ENCODE peak calls at places on chromosome 3, in four cellular contexts. O is ovary, G is SJSA1, U is GM12878. M is an unnamed sample.

GRCh38 chr3:65233561-65233960 is 545.8 kb upstream of the ADAMTS9 start:
- DNase-seq in O (no peak), G (no peak), U (no peak), M (no peak)

GRCh38 chr3:131260525-131260924 is 121.0 kb upstream of the NUDT16 start:
- DNase-seq in O (no peak), G (no peak), U (no peak), M (no peak)

GRCh38 chr3:53666026-53666425 is 171.6 kb downstream of the CACNA1D start:
- DNase-seq in O (no peak), G (no peak), U (no peak), M (no peak)

GRCh38 chr3:81689617-81690016 is 71.8 kb downstream of the GBE1 start:
- DNase-seq in O (no peak), G (no peak), U (no peak), M (no peak)

GRCh38 chr3:56189486-56189985 is 278.7 kb downstream of the ERC2 start:
- DNase-seq in O (no peak), G (no peak), U (no peak), M (no peak)

GRCh38 chr3:183653209-183654064 is 18.0 kb downstream of the KLHL24 start:
- DNase-seq in O (no peak), G (no peak), U (no peak), M (no peak)

GRCh38 chr3:25171118-25171912 is 256.7 kb upstream of the RARB start:
- DNase-seq in O (no peak), G (no peak), U (no peak), M (no peak)

GRCh38 chr3:189787622-189788021 is 156.4 kb downstream of the TP63 start:
- DNase-seq in O (no peak), G (no peak), U (no peak), M (no peak)

GRCh38 chr3:40057077-40057476 is 247.7 kb downstream of the MYRIP start:
- DNase-seq in O (no peak), G (no peak), U (no peak), M (no peak)

DNA sequence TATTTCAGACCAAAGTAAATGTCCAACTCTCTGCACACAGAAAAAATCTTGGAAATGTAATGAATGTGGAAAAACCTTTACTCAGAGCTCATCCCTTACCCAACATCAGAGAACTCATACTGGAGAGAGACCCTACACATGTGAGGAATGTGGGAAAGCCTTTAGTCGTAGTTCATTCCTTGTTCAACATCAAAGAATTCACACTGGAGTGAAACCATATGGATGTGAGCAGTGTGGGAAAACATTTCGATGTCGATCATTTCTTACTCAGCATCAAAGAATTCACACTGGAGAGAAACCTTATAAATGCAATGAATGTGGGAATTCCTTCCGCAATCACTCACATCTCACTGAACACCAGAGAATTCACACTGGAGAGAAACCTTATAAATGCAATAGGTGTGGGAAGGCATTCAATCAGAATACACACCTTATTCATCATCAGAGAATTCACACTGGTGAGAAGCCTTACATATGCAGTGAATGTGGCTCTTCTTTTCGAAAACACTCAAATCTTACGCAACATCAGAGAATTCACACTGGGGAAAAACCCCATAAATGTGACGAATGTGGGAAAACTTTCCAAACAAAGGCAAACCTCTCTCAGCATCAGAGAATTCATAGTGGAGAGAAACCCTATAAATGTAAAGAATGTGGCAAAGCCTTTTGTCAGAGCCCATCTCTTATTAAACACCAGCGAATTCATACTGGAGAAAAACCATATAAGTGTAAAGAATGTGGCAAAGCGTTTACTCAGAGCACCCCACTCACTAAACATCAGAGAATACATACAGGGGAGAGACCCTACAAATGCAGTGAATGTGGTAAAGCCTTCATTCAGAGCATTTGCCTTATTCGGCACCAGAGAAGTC is 8.0 kb upstream of the ZNF501 start:
- DNase-seq in O (no peak), G (no peak), U (no peak), M (no peak)
- H3K9me3 ChIP-seq in O (peaks cover 64% of the 10 kb centered on the region), G (peaks cover 25% of the 10 kb centered on the region), U (peaks cover 35% of the 10 kb centered on the region), M (peaks cover 26% of the 10 kb centered on the region)

DNA sequence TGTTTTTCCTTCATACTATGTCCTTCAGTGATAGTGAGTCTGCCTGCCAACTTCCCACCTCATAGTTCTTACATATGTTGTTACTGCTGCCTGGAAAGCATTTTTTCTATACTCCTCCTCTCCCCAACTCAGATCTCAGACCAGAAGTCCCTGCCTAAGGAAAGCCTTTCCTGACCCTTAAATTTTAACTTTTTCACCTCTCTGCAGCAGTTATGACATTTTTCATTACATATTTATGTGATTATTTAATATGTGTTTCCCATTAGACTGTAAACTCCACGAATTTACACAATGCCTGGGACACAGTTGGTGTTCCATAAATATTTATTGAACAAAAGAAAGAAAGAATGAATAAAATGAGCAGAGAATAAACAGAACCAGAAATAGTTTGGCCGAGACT is 125.5 kb downstream of the MITF start:
- DNase-seq in O (no peak), G (no peak), U (no peak), M (no peak)
- H3K9me3 ChIP-seq in O (no peaks in the 10 kb centered on the region), G (no peaks in the 10 kb centered on the region), U (no peaks in the 10 kb centered on the region), M (no peaks in the 10 kb centered on the region)

DNA sequence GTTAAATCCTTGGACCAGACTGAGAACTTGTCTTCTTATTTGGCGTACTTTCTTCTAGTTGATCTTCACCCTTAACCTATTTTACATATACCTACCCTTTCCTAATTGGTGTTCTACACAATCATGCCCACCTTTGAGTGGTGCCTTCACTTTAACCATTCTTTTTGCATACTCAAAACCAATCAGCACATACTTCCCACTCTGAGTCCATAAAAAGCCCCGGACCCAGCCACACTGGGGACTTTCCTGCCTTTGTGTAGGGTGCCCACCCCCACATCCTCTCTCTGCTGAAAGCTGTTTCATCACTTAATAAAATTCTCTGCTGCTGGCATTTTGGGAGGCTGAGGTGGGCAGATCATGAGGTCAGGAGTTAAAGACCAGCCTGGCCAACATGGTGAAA is 15.9 kb upstream of the CHST2 start:
- DNase-seq in O (no peak), G (no peak), U (no peak), M (no peak)
- H3K9me3 ChIP-seq in O (peaks cover 8% of the 10 kb centered on the region), G (no peaks in the 10 kb centered on the region), U (peaks cover 16% of the 10 kb centered on the region), M (peaks cover 1% of the 10 kb centered on the region)

DNA sequence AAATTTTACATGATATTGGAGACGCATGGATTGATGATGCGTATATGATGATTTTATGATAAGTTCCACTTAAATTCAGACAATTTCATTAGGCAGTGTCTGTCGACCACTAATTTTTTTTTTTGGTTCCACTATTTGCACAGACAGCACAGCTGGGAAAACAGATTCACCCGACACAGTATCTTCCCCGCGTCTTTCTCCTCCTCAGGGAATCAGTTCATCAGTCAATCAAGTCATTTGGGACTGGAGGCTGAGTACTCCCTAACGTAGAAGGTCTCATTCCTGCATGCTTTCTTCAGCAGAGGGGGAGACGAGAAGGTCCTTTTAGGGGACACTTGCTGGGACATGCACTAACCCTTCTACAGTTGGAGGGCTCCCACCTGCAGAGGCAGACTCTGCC is 148.7 kb downstream of the LMLN start:
- DNase-seq in O (no peak), G (no peak), U (no peak), M (no peak)
- H3K9me3 ChIP-seq in O (peaks cover 3% of the 10 kb centered on the region), G (no peaks in the 10 kb centered on the region), U (peaks cover 4% of the 10 kb centered on the region), M (no peaks in the 10 kb centered on the region)

GRCh38 chr3:20575153-20575552 is 389.1 kb upstream of the SGO1 start:
- DNase-seq in O (no peak), G (no peak), U (no peak), M (no peak)
- H3K9me3 ChIP-seq in O (no peaks in the 10 kb centered on the region), G (peaks cover 4% of the 10 kb centered on the region), U (no peaks in the 10 kb centered on the region), M (no peaks in the 10 kb centered on the region)